ENCODE peak calls at places on chromosomes 4 and X, in six cellular contexts. N is C1 segment of cervical spinal cord, L is GM23338, I is nephron progenitor cell, H is left colon, W is hippocampal formation. Y is an unnamed sample.

GRCh38 chr4:110106946-110107325 is 91.5 kb downstream of the ELOVL6 start:
- DNase-seq in N (no peak), L (peak; percentile 42), I (no peak), H (no peak), W (no peak), Y (no peak)

GRCh38 chr4:61588621-61589020 is 388.5 kb downstream of the ADGRL3 start:
- DNase-seq in N (no peak), L (no peak), I (no peak), H (no peak), W (no peak), Y (no peak)

GRCh38 chr4:53558061-53558801 is 33.1 kb downstream of the LNX1 start:
- DNase-seq in N (no peak), L (peak; percentile 44), I (no peak), H (no peak), W (no peak), Y (peak; percentile 87)

GRCh38 chr4:106914223-106914622 is 121.9 kb downstream of the DKK2 start:
- DNase-seq in N (no peak), L (no peak), I (no peak), H (no peak), W (no peak), Y (no peak)

GRCh38 chr4:103786014-103786413 is 66.2 kb upstream of the TACR3 start:
- DNase-seq in N (no peak), L (peak; percentile 91), I (peak; percentile 20), H (no peak), W (no peak), Y (no peak)

GRCh38 chrX:68443155-68443868 is 10.0 kb upstream of the OPHN1 start:
- DNase-seq in N (no peak), L (no peak), I (no peak), H (no peak), W (no peak), Y (no peak)

GRCh38 chr4:20528508-20528907 is 171.8 kb upstream of the PACRGL start:
- DNase-seq in N (no peak), L (no peak), I (no peak), H (no peak), W (no peak), Y (no peak)

GRCh38 chr4:82809614-82810013 is 11.0 kb upstream of the SCD5 start:
- DNase-seq in N (no peak), L (no peak), I (no peak), H (no peak), W (no peak), Y (no peak)

GRCh38 chrX:151753313-151754041 is 18.9 kb downstream of the CNGA2 start:
- DNase-seq in N (no peak), L (peak; percentile 74), I (peak; percentile 63), H (peak; percentile 26), W (peak; percentile 8), Y (peak; percentile 51)

GRCh38 chr4:156946508-156947197 is 24.9 kb downstream of the PDGFC start:
- DNase-seq in N (no peak), L (no peak), I (no peak), H (no peak), W (no peak), Y (no peak)

GRCh38 chrX:15512401-15512965 is 11.9 kb downstream of the BMX start:
- DNase-seq in N (no peak), L (no peak), I (no peak), H (no peak), W (no peak), Y (no peak)

GRCh38 chr4:105191621-105192210 is 45.0 kb downstream of the TET2 start:
- DNase-seq in N (no peak), L (peak; percentile 18), I (no peak), H (no peak), W (no peak), Y (no peak)

GRCh38 chr4:16111533-16111932 is 27.7 kb upstream of the PROM1 start:
- DNase-seq in N (no peak), L (no peak), I (no peak), H (no peak), W (no peak), Y (no peak)

GRCh38 chrX:97189668-97190067 is 306.0 kb downstream of the RPA4 start:
- DNase-seq in N (no peak), L (no peak), I (no peak), H (no peak), W (no peak), Y (no peak)

GRCh38 chrX:45623266-45623665 is 422.6 kb upstream of the DIPK2B start:
- DNase-seq in N (no peak), L (no peak), I (no peak), H (no peak), W (no peak), Y (no peak)

GRCh38 chr4:77586953-77587383 is 18.7 kb upstream of the CXCL13 start:
- DNase-seq in N (no peak), L (no peak), I (no peak), H (no peak), W (no peak), Y (no peak)

GRCh38 chr4:58809366-58809765 is 1699.2 kb upstream of the IGFBP7 start:
- DNase-seq in N (no peak), L (peak; percentile 8), I (no peak), H (no peak), W (no peak), Y (no peak)

GRCh38 chr4:94934201-94934600 is 176.4 kb downstream of the BMPR1B start:
- DNase-seq in N (no peak), L (no peak), I (no peak), H (no peak), W (no peak), Y (no peak)

GRCh38 chr4:45280121-45280520 is 553.8 kb upstream of the GNPDA2 start:
- DNase-seq in N (no peak), L (no peak), I (no peak), H (no peak), W (no peak), Y (no peak)

GRCh38 chrX:23333842-23334535 is 660 bp upstream of the PTCHD1 start:
- DNase-seq in N (no peak), L (peak; percentile 63), I (peak; percentile 60), H (no peak), W (no peak), Y (no peak)

GRCh38 chr4:159096434-159096833 is 6.4 kb upstream of the RAPGEF2 start:
- DNase-seq in N (no peak), L (no peak), I (no peak), H (no peak), W (no peak), Y (no peak)

GRCh38 chr4:140078366-140078765 is 75.6 kb downstream of the MAML3 start:
- DNase-seq in N (no peak), L (peak; percentile 73), I (peak; percentile 55), H (no peak), W (no peak), Y (no peak)

Y was measured in posterior cingulate gyrus.